ENCODE peak calls at places on chromosomes 11 and 22, in eight cellular contexts. Y is ovary, J is GM12878, H is H1, I is transverse colon, K is sigmoid colon, P is prostate gland, A is stomach. V is an unnamed sample.
A peak's percentile ranks its signal among the peaks of the same experiment; 100 is the strongest.

GRCh38 chr11:13376402-13376801 is 86.6 kb downstream of the BTBD10 start:
- DNase-seq in Y (no peak), J (no peak), H (no peak), I (no peak), K (no peak), P (no peak), A (no peak), V (no peak)

GRCh38 chr11:116563713-116564050 is 209.1 kb downstream of the BUD13 start:
- DNase-seq in Y (no peak), J (no peak), H (no peak), I (no peak), K (no peak), P (no peak), A (no peak), V (no peak)

GRCh38 chr11:61918251-61919112 is 1.1 kb upstream of the RAB3IL1 start:
- DNase-seq in Y (peak; percentile 38), J (no peak), H (no peak), I (no peak), K (peak; percentile 78), P (no peak), A (no peak), V (no peak)

GRCh38 chr11:102115557-102115956 is 5.3 kb downstream of the YAP1 start:
- DNase-seq in Y (no peak), J (no peak), H (no peak), I (peak; percentile 9), K (no peak), P (peak; percentile 54), A (no peak), V (no peak)

GRCh38 chr22:20173720-20174119 is 22.9 kb upstream of the CCDC188 start:
- DNase-seq in Y (no peak), J (no peak), H (no peak), I (no peak), K (no peak), P (no peak), A (no peak), V (no peak)

GRCh38 chr11:10701982-10702381 is 8.4 kb upstream of the IRAG1 start:
- DNase-seq in Y (no peak), J (no peak), H (no peak), I (no peak), K (no peak), P (no peak), A (no peak), V (no peak)

GRCh38 chr11:118051611-118052461 is 25.0 kb upstream of the TMPRSS4 start:
- DNase-seq in Y (no peak), J (peak; percentile 23), H (no peak), I (peak; percentile 34), K (no peak), P (no peak), A (peak; percentile 27), V (peak; percentile 75)

GRCh38 chr11:77074626-77075221 is 8.0 kb downstream of the CAPN5 start:
- DNase-seq in Y (no peak), J (no peak), H (no peak), I (peak; percentile 8), K (peak; percentile 56), P (no peak), A (peak; percentile 22), V (no peak)

GRCh38 chr22:42895087-42895486 is 38.0 kb upstream of the ARFGAP3 start:
- DNase-seq in Y (no peak), J (peak; percentile 76), H (no peak), I (no peak), K (no peak), P (no peak), A (no peak), V (no peak)

GRCh38 chr11:122209619-122210377 is 93.8 kb upstream of the BLID start:
- DNase-seq in Y (peak; percentile 70), J (no peak), H (no peak), I (peak; percentile 14), K (peak; percentile 86), P (no peak), A (no peak), V (no peak)

GRCh38 chr11:93034031-93034430 is 64.6 kb downstream of the MTNR1B start:
- DNase-seq in Y (no peak), J (no peak), H (no peak), I (no peak), K (no peak), P (no peak), A (peak; percentile 42), V (no peak)

GRCh38 chr11:1924121-1924520 is 4.6 kb downstream of the TNNT3 start:
- DNase-seq in Y (peak; percentile 64), J (no peak), H (no peak), I (no peak), K (no peak), P (no peak), A (no peak), V (no peak)

GRCh38 chr11:1486054-1486825 is at the start of gene MOB2:
- DNase-seq in Y (peak; percentile 79), J (no peak), H (no peak), I (peak; percentile 70), K (peak; percentile 85), P (no peak), A (peak; percentile 83), V (peak; percentile 62)

GRCh38 chr22:22710719-22711531 is 66.5 kb downstream of the GGTLC2 start:
- DNase-seq in Y (peak; percentile 79), J (no peak), H (no peak), I (peak; percentile 77), K (no peak), P (peak; percentile 58), A (peak; percentile 74), V (peak; percentile 80)

GRCh38 chr11:8168485-8169257 is at the start of gene RIC3:
- DNase-seq in Y (peak; percentile 79), J (no peak), H (peak; percentile 19), I (peak; percentile 30), K (peak; percentile 69), P (peak; percentile 31), A (peak; percentile 33), V (peak; percentile 56)

GRCh38 chr22:22408731-22409696 is 99.5 kb downstream of the ZNF280B start:
- DNase-seq in Y (no peak), J (no peak), H (no peak), I (peak; percentile 42), K (no peak), P (no peak), A (no peak), V (peak; percentile 75)

GRCh38 chr22:23256986-23257888 is 76.9 kb downstream of the BCR start:
- DNase-seq in Y (peak; percentile 82), J (no peak), H (no peak), I (peak; percentile 64), K (peak; percentile 80), P (no peak), A (peak; percentile 61), V (peak; percentile 72)

GRCh38 chr22:44378380-44378779 is 65.6 kb upstream of the SHISAL1 start:
- DNase-seq in Y (no peak), J (no peak), H (no peak), I (no peak), K (peak; percentile 6), P (no peak), A (no peak), V (no peak)

GRCh38 chr11:109026891-109027489 is 362.1 kb downstream of the DDX10 start:
- DNase-seq in Y (no peak), J (no peak), H (no peak), I (no peak), K (no peak), P (no peak), A (no peak), V (no peak)
- H3K27ac ChIP-seq in Y (no peak overlapping the region), J (no peak overlapping the region), H (no peak overlapping the region), I (no peak overlapping the region), K (no peak overlapping the region), P (no peak overlapping the region), A (no peak overlapping the region), V (no peak overlapping the region)

DNA sequence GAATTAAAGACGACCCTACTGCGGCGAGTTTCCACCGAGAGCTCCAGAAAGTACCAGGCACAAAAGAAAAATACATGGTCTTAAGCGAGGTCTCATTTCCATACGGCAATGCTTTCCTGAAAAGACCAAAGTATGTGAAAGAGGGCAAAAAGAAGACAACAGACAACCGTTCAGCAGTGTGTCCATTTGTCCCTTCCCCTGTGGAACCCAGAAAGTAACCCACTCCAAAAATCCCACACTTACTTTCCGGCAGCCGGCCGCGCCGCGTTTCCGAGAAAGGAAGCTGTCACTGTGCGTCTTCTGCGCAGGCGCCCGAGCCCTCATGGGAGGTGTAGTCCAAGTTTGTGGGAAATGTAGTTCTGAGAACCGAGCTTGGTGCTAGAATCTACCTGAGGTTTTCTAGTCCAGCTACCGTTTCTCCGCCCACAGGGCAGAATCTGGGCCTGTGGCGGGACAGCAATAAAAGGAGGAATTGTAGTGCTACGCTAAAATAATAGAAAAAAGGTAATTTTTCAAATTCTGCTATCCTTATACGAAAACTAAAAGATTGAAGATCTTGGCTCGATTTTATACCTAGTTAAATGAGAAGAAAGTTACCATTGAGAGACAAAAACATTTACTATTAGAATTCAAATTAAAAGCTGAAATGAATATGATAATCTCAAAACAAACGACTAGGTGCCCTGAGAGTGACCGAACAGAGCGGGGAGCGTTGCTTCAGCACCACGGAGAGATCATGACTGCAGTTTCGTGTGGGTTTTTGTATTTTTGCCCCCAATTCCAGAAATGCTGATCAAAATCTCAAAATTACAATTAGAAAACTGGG is at the start of gene PUS3:
- DNase-seq in Y (peak; percentile 93), J (peak; percentile 52), H (peak; percentile 23), I (peak; percentile 90), K (peak; percentile 94), P (peak; percentile 84), A (peak; percentile 93), V (peak; percentile 95)
- TF ChIP-seq POLR2A in Y (peak; percentile 67), J (peak; percentile 76), H (peak; percentile 40), I (peak; percentile 63), K (no peak), P (peak; percentile 26), A (no peak), V (peak; percentile 31)

DNA sequence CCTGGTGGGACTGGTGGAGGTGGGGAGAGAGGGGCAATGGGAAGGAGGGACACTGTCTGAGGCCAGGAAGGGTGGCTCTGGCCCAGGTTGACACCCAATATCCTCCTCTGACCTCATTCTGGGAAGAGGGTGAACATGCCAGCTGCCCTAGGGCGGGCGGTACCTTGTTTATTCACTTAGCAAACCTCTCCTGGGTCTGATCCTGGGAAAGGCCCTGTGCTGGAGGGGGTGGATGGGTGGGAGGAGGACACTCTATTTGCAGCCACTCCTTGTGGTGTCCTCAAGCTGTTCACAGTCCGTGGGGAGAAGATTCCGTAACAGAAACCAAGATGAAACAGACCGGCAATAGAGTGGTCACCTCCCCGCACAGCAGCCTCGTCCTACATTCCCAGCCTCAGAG is 49.7 kb upstream of the EIF3D start:
- DNase-seq in Y (no peak), J (no peak), H (no peak), I (no peak), K (no peak), P (no peak), A (no peak), V (no peak)
- H3K27ac ChIP-seq in Y (no peak overlapping the region), J (no peak overlapping the region), H (no peak overlapping the region), I (no peak overlapping the region), K (no peak overlapping the region), P (no peak overlapping the region), A (no peak overlapping the region), V (no peak overlapping the region)

DNA sequence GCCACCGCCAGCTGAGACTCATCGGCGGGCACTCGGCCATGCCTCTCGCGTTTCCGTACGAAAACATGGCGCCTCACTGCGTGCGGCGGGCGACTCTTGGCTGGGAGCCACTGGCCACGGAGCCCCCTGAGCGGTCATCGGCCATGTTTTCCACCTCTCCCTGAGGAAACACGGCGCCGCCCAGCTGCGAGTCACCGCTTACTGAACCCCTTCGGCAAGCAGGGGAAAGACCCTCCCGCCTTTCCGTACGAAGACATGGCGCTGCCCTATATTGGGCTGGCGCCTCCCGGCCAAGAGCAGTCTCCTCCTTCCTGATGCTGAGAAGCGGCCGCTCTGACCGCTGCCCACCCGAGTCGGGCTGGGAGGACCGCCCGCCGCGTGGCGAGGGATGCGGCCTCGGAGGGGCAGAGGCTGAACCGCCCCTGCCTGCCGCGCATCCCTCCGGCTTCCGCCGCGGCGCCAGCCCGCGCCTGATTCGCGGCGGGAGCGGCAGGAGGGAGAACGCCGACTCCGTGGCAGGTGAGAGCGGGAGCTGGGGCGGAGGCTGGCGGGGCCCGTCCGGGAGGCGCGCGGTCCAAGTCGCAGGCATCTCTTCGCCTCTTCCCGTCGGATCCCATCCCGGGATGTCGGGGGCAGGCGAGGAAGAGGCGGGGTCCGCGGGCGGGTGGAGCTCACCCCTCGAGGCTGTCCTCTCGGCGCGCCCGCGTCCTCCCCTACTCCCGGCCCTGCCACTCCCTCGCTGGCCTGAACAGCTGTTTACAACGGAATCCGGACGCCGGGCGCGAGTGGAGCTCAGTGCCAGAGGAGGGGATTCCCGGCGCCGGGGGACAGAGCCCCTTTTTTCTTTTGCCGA is at the start of gene TCP11L1:
- DNase-seq in Y (peak; percentile 97), J (peak; percentile 59), H (peak; percentile 91), I (peak; percentile 93), K (peak; percentile 96), P (peak; percentile 91), A (peak; percentile 73), V (peak; percentile 94)
- TF ChIP-seq POLR2A in Y (peak; percentile 75), J (peak; percentile 84), H (no peak), I (peak; percentile 76), K (peak; percentile 28), P (peak; percentile 54), A (no peak), V (peak; percentile 42)